ENCODE peak calls at places on chromosomes 3 and 15, in ten cellular contexts. S is WTC11; A is activated CD4-positive, alpha-beta T cell treated with anti-CD3 and anti-CD28 coated beads, Interleukin-2, amount 10 ng/mL, durations not matched to agents 7 days and 5 days; C is tibial artery; T is stimulated activated naive CD8-positive, alpha-beta T cell treated with anti-CD3 and anti-CD28 coated beads, Interleukin-15, Interleukin-2, amounts not matched to agents 100 U/mL and 50 U/mL, for 24 hours; K is HTR-8/SVneo; G is GM19239; I is stimulated activated CD8-positive, alpha-beta memory T cell treated with anti-CD3 and anti-CD28 coated beads, Interleukin-4, amount 100 ng/mL, for 48 hours; B is head of caudate nucleus; L is CD4-positive, alpha-beta T cell. F is an unnamed sample.

GRCh38 chr3:177777699-177778098 is 580.4 kb upstream of the TBL1XR1 start:
- DNase-seq in S (peak; percentile 61), A (peak; percentile 39), C (no peak), T (peak; percentile 39), K (peak; percentile 36), G (peak; percentile 36), I (peak; percentile 53), B (peak; percentile 53), L (peak; percentile 15), F (peak; percentile 37)

GRCh38 chr3:64267774-64268604 is 42.7 kb upstream of the PRICKLE2 start:
- DNase-seq in S (peak; percentile 75), A (no peak), C (peak; percentile 78), T (no peak), K (no peak), G (no peak), I (no peak), B (peak; percentile 84), L (no peak), F (no peak)

GRCh38 chr3:184466413-184466960 is 86.6 kb downstream of the CHRD start:
- DNase-seq in S (no peak), A (no peak), C (peak; percentile 46), T (peak; percentile 5), K (no peak), G (no peak), I (no peak), B (no peak), L (no peak), F (no peak)

GRCh38 chr3:153445817-153446216 is 283.8 kb downstream of the RAP2B start:
- DNase-seq in S (no peak), A (no peak), C (no peak), T (no peak), K (no peak), G (no peak), I (no peak), B (no peak), L (no peak), F (no peak)

GRCh38 chr3:160968731-160969130 is 136.4 kb downstream of the B3GALNT1 start:
- DNase-seq in S (no peak), A (no peak), C (no peak), T (no peak), K (no peak), G (no peak), I (no peak), B (no peak), L (no peak), F (no peak)

GRCh38 chr3:163490119-163490518 is 1588.2 kb downstream of the SI start:
- DNase-seq in S (peak; percentile 79), A (peak; percentile 33), C (no peak), T (peak; percentile 36), K (peak; percentile 7), G (peak; percentile 1), I (peak; percentile 39), B (peak; percentile 38), L (no peak), F (peak; percentile 23)

GRCh38 chr15:58440922-58441321 is 9.1 kb downstream of the LIPC start:
- DNase-seq in S (peak; percentile 26), A (no peak), C (no peak), T (no peak), K (no peak), G (no peak), I (no peak), B (no peak), L (no peak), F (no peak)

GRCh38 chr3:58544546-58544945 is 7.6 kb upstream of the ACOX2 start:
- DNase-seq in S (no peak), A (no peak), C (no peak), T (no peak), K (no peak), G (no peak), I (no peak), B (no peak), L (no peak), F (no peak)

GRCh38 chr15:57534279-57534678 is 57.4 kb upstream of the MYZAP start:
- DNase-seq in S (no peak), A (no peak), C (no peak), T (no peak), K (no peak), G (no peak), I (no peak), B (no peak), L (no peak), F (no peak)

GRCh38 chr3:39903253-39903652 is 93.8 kb downstream of the MYRIP start:
- DNase-seq in S (no peak), A (no peak), C (no peak), T (no peak), K (no peak), G (no peak), I (no peak), B (no peak), L (no peak), F (no peak)

GRCh38 chr3:134471521-134472193 is 14.1 kb downstream of the ANAPC13 start:
- DNase-seq in S (no peak), A (no peak), C (no peak), T (no peak), K (no peak), G (no peak), I (no peak), B (no peak), L (no peak), F (no peak)

GRCh38 chr3:160434071-160434470 is 15.5 kb downstream of the TRIM59 start:
- DNase-seq in S (no peak), A (no peak), C (no peak), T (no peak), K (no peak), G (no peak), I (no peak), B (no peak), L (no peak), F (no peak)